ENCODE peak calls at places on chromosomes 11 and 22, in seven cellular contexts. J is dorsolateral prefrontal cortex; A is K562; S is SK-N-SH; D is CD4-positive, alpha-beta T cell; R is heart left ventricle; G is IMR-90. Y is an unnamed sample.
A peak's percentile ranks its signal among the peaks of the same experiment; 100 is the strongest.

GRCh38 chr11:64642418-64642735 is 51.4 kb downstream of the SLC22A12 start:
- DNase-seq in D (no peak), J (no peak), G (no peak), R (no peak), S (no peak), A (no peak), Y (no peak)

GRCh38 chr11:110200241-110200640 is 96.2 kb downstream of the RDX start:
- DNase-seq in A (no peak), D (no peak), J (no peak), S (no peak), G (peak; percentile 71), R (no peak), Y (no peak)

GRCh38 chr11:121416909-121417567 is 35.1 kb upstream of the SORL1 start:
- DNase-seq in D (peak; percentile 34), S (no peak), J (no peak), A (no peak), R (peak; percentile 85), G (peak; percentile 48), Y (peak; percentile 66)

GRCh38 chr11:112175596-112175947 is 260 bp downstream of the BCO2 start:
- DNase-seq in R (no peak), J (no peak), D (no peak), S (no peak), G (no peak), A (no peak), Y (no peak)

GRCh38 chr11:13126430-13126829 is 117.3 kb downstream of the RASSF10 start:
- DNase-seq in A (no peak), D (no peak), J (no peak), R (no peak), G (peak; percentile 98), S (no peak), Y (no peak)

GRCh38 chr11:115418626-115419025 is 85.6 kb downstream of the CADM1 start:
- DNase-seq in A (no peak), G (no peak), J (no peak), D (no peak), R (no peak), S (no peak), Y (no peak)

GRCh38 chr11:131290111-131290510 is 80.3 kb upstream of the NTM start:
- DNase-seq in A (no peak), R (no peak), J (no peak), D (no peak), G (no peak), S (no peak), Y (no peak)

GRCh38 chr11:47004595-47005033 is 68.1 kb downstream of the CSTPP1 start:
- DNase-seq in R (peak; percentile 78), A (peak; percentile 16), G (peak; percentile 98), D (no peak), J (peak; percentile 75), S (peak; percentile 74), Y (peak; percentile 78)

GRCh38 chr11:121479355-121479754 is 26.6 kb upstream of the SORL1-AS1 start:
- DNase-seq in S (no peak), G (no peak), A (no peak), J (no peak), R (no peak), D (no peak), Y (no peak)

GRCh38 chr22:26550498-26551033 is 38.3 kb upstream of the TFIP11 start:
- DNase-seq in J (no peak), A (no peak), D (no peak), G (peak; percentile 98), S (no peak), R (peak; percentile 69), Y (peak; percentile 49)

GRCh38 chr11:79160786-79161403 is 279.9 kb downstream of the TENM4 start:
- DNase-seq in S (no peak), G (no peak), J (no peak), A (no peak), R (no peak), D (no peak), Y (no peak)

GRCh38 chr11:47538741-47539575 is 14.0 kb downstream of the CELF1 start:
- DNase-seq in D (no peak), A (no peak), J (no peak), G (no peak), S (no peak), R (no peak), Y (peak; percentile 8)

GRCh38 chr11:5803982-5804381 is 4.7 kb upstream of the OR52N2 start:
- DNase-seq in S (no peak), G (no peak), A (no peak), D (no peak), J (no peak), R (no peak), Y (no peak)

GRCh38 chr11:129315781-129316579 is 59.7 kb upstream of the BARX2 start:
- DNase-seq in D (no peak), A (no peak), J (no peak), S (no peak), G (no peak), R (no peak), Y (no peak)

GRCh38 chr22:50641696-50642607 is 14.0 kb upstream of the ARSA start:
- DNase-seq in S (no peak), A (peak; percentile 26), J (no peak), G (peak; percentile 32), R (peak; percentile 40), D (no peak), Y (no peak)

GRCh38 chr11:18307461-18308139 is 14.3 kb downstream of the HPS5 start:
- DNase-seq in J (no peak), A (no peak), G (no peak), S (no peak), R (no peak), D (no peak), Y (no peak)

GRCh38 chr11:89477175-89477574 is 14.0 kb downstream of the NOX4 start:
- DNase-seq in G (no peak), S (no peak), D (no peak), J (no peak), R (no peak), A (no peak), Y (no peak)

GRCh38 chr22:38034278-38034882 is 22.8 kb upstream of the PICK1 start:
- DNase-seq in D (no peak), A (peak; percentile 82), R (peak; percentile 70), J (peak; percentile 43), G (peak; percentile 91), S (peak; percentile 42), Y (no peak)

GRCh38 chr11:34192481-34193401 is 87.3 kb downstream of the NAT10 start:
- DNase-seq in S (peak; percentile 69), A (no peak), R (peak; percentile 43), J (peak; percentile 81), G (peak; percentile 93), D (no peak), Y (peak; percentile 72)

GRCh38 chr11:59025097-59025496 is 61.0 kb upstream of the GLYATL1B start:
- DNase-seq in S (no peak), A (no peak), R (no peak), D (no peak), G (no peak), J (no peak), Y (no peak)

GRCh38 chr11:70404244-70404643 is 5.9 kb downstream of the CTTN start:
- DNase-seq in D (no peak), A (no peak), G (no peak), J (no peak), R (no peak), S (no peak), Y (no peak)

GRCh38 chr11:84390441-84391078 is 1104.4 kb upstream of the CCDC90B start:
- DNase-seq in D (no peak), J (no peak), S (no peak), A (no peak), G (no peak), R (no peak), Y (no peak)

GRCh38 chr11:130217632-130218031 is 58.0 kb downstream of the ST14 start:
- DNase-seq in J (no peak), R (peak; percentile 12), D (no peak), S (no peak), G (no peak), A (no peak), Y (no peak)

GRCh38 chr22:40204331-40205116 is 26.8 kb downstream of the TNRC6B start:
- DNase-seq in G (peak; percentile 73), S (peak; percentile 57), A (no peak), R (no peak), J (peak; percentile 59), D (no peak), Y (no peak)
- H3K27ac ChIP-seq in G (no peak overlapping the region), S (peak overlapping the region; percentile 69), A (no peak overlapping the region), R (no peak overlapping the region), J (no peak overlapping the region), D (no peak overlapping the region), Y (peak overlapping the region; percentile 57)

GRCh38 chr11:43992138-43992537 is 49.7 kb downstream of the C11orf96 start:
- DNase-seq in D (no peak), J (no peak), G (no peak), R (no peak), S (no peak), A (no peak), Y (no peak)
- H3K27ac ChIP-seq in D (no peak overlapping the region), J (no peak overlapping the region), G (no peak overlapping the region), R (no peak overlapping the region), S (no peak overlapping the region), A (no peak overlapping the region), Y (no peak overlapping the region)

GRCh38 chr11:57428643-57429042 is 1.7 kb upstream of the SLC43A3 start:
- DNase-seq in S (no peak), R (no peak), G (no peak), A (no peak), J (no peak), D (no peak), Y (no peak)
- H3K27ac ChIP-seq in S (no peak overlapping the region), R (no peak overlapping the region), G (no peak overlapping the region), A (no peak overlapping the region), J (no peak overlapping the region), D (no peak overlapping the region), Y (peak overlapping the region; percentile 83)

GRCh38 chr11:95545116-95545875 is 244.3 kb downstream of the FAM76B start:
- DNase-seq in D (no peak), R (no peak), S (no peak), J (no peak), G (no peak), A (peak; percentile 27), Y (no peak)
- H3K27ac ChIP-seq in D (no peak overlapping the region), R (no peak overlapping the region), S (no peak overlapping the region), J (no peak overlapping the region), G (no peak overlapping the region), A (no peak overlapping the region), Y (no peak overlapping the region)

Y was measured in gastrocnemius medialis.